ENCODE peak calls at places on chromosomes 13 and 19, in five cellular contexts. One of them, this sample, is unnamed.

GRCh38 chr13:80547885-80548284 is 207.0 kb upstream of the SPRY2 start:
- DNase-seq in CD8-positive, alpha-beta memory T cell: no peak
- DNase-seq in uterus: no peak
- DNase-seq in sciatic nerve: no peak
- DNase-seq in RWPE1: no peak
- DNase-seq in this sample: no peak

GRCh38 chr13:46866150-46866549 is 30.7 kb downstream of the HTR2A start:
- DNase-seq in sciatic nerve: no peak
- DNase-seq in uterus: no peak
- DNase-seq in RWPE1: peak
- DNase-seq in CD8-positive, alpha-beta memory T cell: no peak
- DNase-seq in this sample: no peak

GRCh38 chr19:45577111-45577905 is 7.3 kb downstream of the OPA3 start:
- DNase-seq in CD8-positive, alpha-beta memory T cell: no peak
- DNase-seq in sciatic nerve: no peak
- DNase-seq in uterus: no peak
- DNase-seq in RWPE1: peak
- DNase-seq in this sample: no peak

GRCh38 chr13:34943675-34944634 is 1.9 kb downstream of the NBEA start:
- DNase-seq in sciatic nerve: no peak
- DNase-seq in uterus: no peak
- DNase-seq in CD8-positive, alpha-beta memory T cell: no peak
- DNase-seq in RWPE1: no peak
- DNase-seq in this sample: no peak

GRCh38 chr19:17766543-17767131 is 15.4 kb downstream of the FCHO1 start:
- DNase-seq in uterus: peak
- DNase-seq in CD8-positive, alpha-beta memory T cell: no peak
- DNase-seq in RWPE1: peak
- DNase-seq in sciatic nerve: peak
- DNase-seq in this sample: peak

GRCh38 chr13:23928985-23929384 is 31.7 kb upstream of the C1QTNF9B start:
- DNase-seq in sciatic nerve: no peak
- DNase-seq in CD8-positive, alpha-beta memory T cell: no peak
- DNase-seq in uterus: no peak
- DNase-seq in RWPE1: peak
- DNase-seq in this sample: no peak

GRCh38 chr13:20494656-20495055 is 31.0 kb downstream of the CRYL1 start:
- DNase-seq in RWPE1: no peak
- DNase-seq in uterus: no peak
- DNase-seq in sciatic nerve: no peak
- DNase-seq in CD8-positive, alpha-beta memory T cell: no peak
- DNase-seq in this sample: no peak

GRCh38 chr19:52297601-52298358 is 811 bp downstream of the ZNF480 start:
- DNase-seq in uterus: no peak
- DNase-seq in RWPE1: no peak
- DNase-seq in sciatic nerve: no peak
- DNase-seq in CD8-positive, alpha-beta memory T cell: no peak
- DNase-seq in this sample: no peak

GRCh38 chr13:26343816-26344215 is 89.9 kb downstream of the CDK8 start:
- DNase-seq in CD8-positive, alpha-beta memory T cell: no peak
- DNase-seq in sciatic nerve: no peak
- DNase-seq in RWPE1: no peak
- DNase-seq in uterus: no peak
- DNase-seq in this sample: no peak

GRCh38 chr19:35859414-35859813 is 2.7 kb downstream of the KIRREL2 start:
- DNase-seq in sciatic nerve: no peak
- DNase-seq in uterus: no peak
- DNase-seq in CD8-positive, alpha-beta memory T cell: no peak
- DNase-seq in RWPE1: no peak
- DNase-seq in this sample: no peak

GRCh38 chr13:95403349-95404140 is 102.3 kb upstream of the ABCC4 start:
- DNase-seq in sciatic nerve: no peak
- DNase-seq in RWPE1: no peak
- DNase-seq in uterus: no peak
- DNase-seq in CD8-positive, alpha-beta memory T cell: peak
- DNase-seq in this sample: peak

GRCh38 chr19:44890366-44891015 is 563 bp upstream of the TOMM40 start:
- DNase-seq in RWPE1: peak
- DNase-seq in CD8-positive, alpha-beta memory T cell: peak
- DNase-seq in sciatic nerve: no peak
- DNase-seq in uterus: peak
- DNase-seq in this sample: no peak

GRCh38 chr13:102089177-102089576 is 312.7 kb downstream of the FGF14 start:
- DNase-seq in RWPE1: no peak
- DNase-seq in uterus: no peak
- DNase-seq in CD8-positive, alpha-beta memory T cell: no peak
- DNase-seq in sciatic nerve: no peak
- DNase-seq in this sample: no peak

GRCh38 chr19:3665681-3666544 is 34.4 kb downstream of the PIP5K1C start:
- DNase-seq in RWPE1: peak
- DNase-seq in CD8-positive, alpha-beta memory T cell: peak
- DNase-seq in sciatic nerve: peak
- DNase-seq in uterus: peak
- DNase-seq in this sample: peak

GRCh38 chr13:102729560-102730275 is 34.9 kb upstream of the METTL21C start:
- DNase-seq in sciatic nerve: no peak
- DNase-seq in uterus: no peak
- DNase-seq in RWPE1: peak
- DNase-seq in CD8-positive, alpha-beta memory T cell: no peak
- DNase-seq in this sample: no peak

This sample was measured in mesenteric fat pad.